ENCODE peak calls at places on chromosomes 4 and X, in eight cellular contexts. N is heart left ventricle, X is pancreas, Z is progenitor cell of endocrine pancreas, G is IMR-90, O is fibroblast of the aortic adventitia, A is lower lobe of right lung, F is astrocyte of the spinal cord. J is an unnamed sample.

GRCh38 chr4:122517345-122517744 is 60.8 kb upstream of the IL2 start:
- DNase-seq in A (no peak), O (no peak), F (no peak), X (no peak), G (no peak), Z (no peak), N (no peak), J (no peak)

GRCh38 chr4:122759639-122760310 is 27.3 kb downstream of the BBS12 start:
- DNase-seq in X (no peak), G (peak; percentile 46), F (peak; percentile 32), A (no peak), O (peak; percentile 59), N (no peak), Z (no peak), J (no peak)

GRCh38 chr4:8143392-8144140 is 15.0 kb downstream of the ABLIM2 start:
- DNase-seq in O (no peak), F (no peak), N (no peak), X (no peak), G (no peak), A (no peak), Z (no peak), J (no peak)

GRCh38 chr4:40662962-40663604 is 33.4 kb upstream of the RBM47 start:
- DNase-seq in N (no peak), Z (no peak), F (peak; percentile 87), A (peak; percentile 50), G (peak; percentile 89), O (peak; percentile 72), X (peak; percentile 25), J (peak; percentile 73)

GRCh38 chrX:114906978-114907510 is 110.4 kb downstream of the IL13RA2 start:
- DNase-seq in Z (no peak), X (no peak), G (no peak), N (no peak), A (no peak), F (no peak), O (no peak), J (no peak)

GRCh38 chr4:48779095-48779997 is 733 bp downstream of the FRYL start:
- DNase-seq in Z (peak; percentile 58), O (peak; percentile 44), G (peak; percentile 54), F (peak; percentile 71), A (peak; percentile 82), X (peak; percentile 65), N (peak; percentile 88), J (peak; percentile 43)

GRCh38 chr4:76987153-76987562 is 37.6 kb downstream of the SEPTIN11 start:
- DNase-seq in N (peak; percentile 71), X (no peak), Z (no peak), O (peak; percentile 99), F (peak; percentile 98), G (peak; percentile 99), A (no peak), J (no peak)

GRCh38 chr4:158050942-158051341 is 121.9 kb downstream of the GASK1B start:
- DNase-seq in X (no peak), O (no peak), N (no peak), Z (no peak), A (no peak), G (no peak), F (no peak), J (no peak)

GRCh38 chr4:23878235-23878861 is 11.5 kb downstream of the PPARGC1A start:
- DNase-seq in O (no peak), G (no peak), F (no peak), X (no peak), Z (no peak), N (no peak), A (no peak), J (no peak)

GRCh38 chrX:68870357-68870756 is 41.5 kb downstream of the EFNB1 start:
- DNase-seq in N (no peak), X (no peak), O (no peak), G (no peak), F (no peak), A (no peak), Z (no peak), J (no peak)

GRCh38 chrX:15336023-15336413 is 695 bp upstream of the PIGA start:
- DNase-seq in A (peak; percentile 47), Z (no peak), N (no peak), G (peak; percentile 84), O (peak; percentile 70), F (peak; percentile 48), X (peak; percentile 22), J (peak; percentile 6)

GRCh38 chr4:190020790-190021717 is 6.0 kb downstream of the FRG2 start:
- DNase-seq in N (peak; percentile 62), F (peak; percentile 23), O (peak; percentile 43), G (peak; percentile 29), X (peak; percentile 64), Z (no peak), A (peak; percentile 52), J (peak; percentile 7)

GRCh38 chr4:184534511-184535391 is 60.4 kb upstream of the IRF2 start:
- DNase-seq in F (peak; percentile 66), G (peak; percentile 67), N (no peak), A (no peak), Z (no peak), O (peak; percentile 84), X (no peak), J (no peak)

GRCh38 chrX:151515233-151515632 is 48.2 kb upstream of the PASD1 start:
- DNase-seq in X (no peak), A (no peak), G (no peak), N (no peak), Z (no peak), O (no peak), F (no peak), J (no peak)

GRCh38 chr4:102263024-102263787 is 82.1 kb downstream of the SLC39A8 start:
- DNase-seq in F (peak; percentile 61), X (no peak), O (peak; percentile 70), A (no peak), G (peak; percentile 28), N (no peak), Z (no peak), J (peak; percentile 58)

GRCh38 chr4:6761540-6762243 is 20.8 kb upstream of the KIAA0232 start:
- DNase-seq in A (peak; percentile 26), O (no peak), F (no peak), G (no peak), N (no peak), Z (no peak), X (no peak), J (no peak)

GRCh38 chrX:10759400-10759799 is 139.0 kb upstream of the MID1 start:
- DNase-seq in Z (no peak), G (no peak), O (no peak), N (no peak), A (no peak), F (no peak), X (no peak), J (no peak)

GRCh38 chr4:184463856-184464255 is 10.5 kb downstream of the IRF2 start:
- DNase-seq in G (no peak), F (no peak), N (no peak), O (no peak), X (no peak), A (no peak), Z (no peak), J (no peak)

GRCh38 chr4:177855543-177856197 is 413.4 kb upstream of the AGA start:
- DNase-seq in X (no peak), G (no peak), Z (no peak), A (no peak), F (no peak), O (no peak), N (no peak), J (no peak)

GRCh38 chrX:110182362-110182761 is 135.5 kb downstream of the AMMECR1 start:
- DNase-seq in O (peak; percentile 49), N (no peak), F (no peak), Z (no peak), X (no peak), A (no peak), G (peak; percentile 43), J (peak; percentile 28)

GRCh38 chrX:50677789-50678188 is 136.2 kb downstream of the SHROOM4 start:
- DNase-seq in O (no peak), G (no peak), Z (no peak), A (no peak), F (no peak), X (no peak), N (no peak), J (no peak)

GRCh38 chrX:50684871-50685270 is 129.1 kb downstream of the SHROOM4 start:
- DNase-seq in Z (no peak), F (no peak), O (no peak), N (no peak), A (no peak), G (no peak), X (no peak), J (no peak)

GRCh38 chrX:50680990-50681389 is 133.0 kb downstream of the SHROOM4 start:
- DNase-seq in N (no peak), A (no peak), O (no peak), F (no peak), G (no peak), X (peak; percentile 10), Z (no peak), J (peak; percentile 5)
- TF ChIP-seq CTCF in N (peak; percentile 48), A (peak; percentile 23), O (peak; percentile 23), F (peak; percentile 31), G (peak; percentile 21), X (no peak), Z (peak; percentile 52), J (peak; percentile 24)

GRCh38 chrX:139932901-139933796 is at the start of gene ATP11C:
- DNase-seq in Z (peak; percentile 80), X (peak; percentile 79), O (peak; percentile 87), A (peak; percentile 82), N (peak; percentile 87), G (peak; percentile 83), F (peak; percentile 84), J (peak; percentile 85)
- TF ChIP-seq CTCF in Z (no peak), X (no peak), O (no peak), A (no peak), N (peak; percentile 17), G (peak; percentile 34), F (peak; percentile 17), J (no peak)

DNA sequence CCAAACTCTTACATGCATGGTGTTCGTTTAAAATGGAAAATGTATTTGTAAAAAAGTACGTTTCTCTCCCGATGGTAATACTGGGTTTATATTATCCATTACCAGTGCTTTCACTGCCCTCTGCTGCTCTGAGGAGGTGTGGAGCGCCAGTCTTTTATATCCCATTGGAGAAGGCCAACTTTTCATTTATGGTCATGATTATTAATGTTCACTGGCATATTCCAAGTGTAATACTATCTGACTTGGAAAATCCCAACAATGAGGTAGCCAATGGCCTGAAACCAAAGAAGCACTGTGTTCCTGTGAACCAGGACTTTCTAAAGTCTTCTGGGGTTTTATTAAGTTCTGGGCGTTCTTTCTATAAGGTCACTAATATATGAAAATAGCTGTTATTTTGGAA is 80.7 kb downstream of the SYNPO2 start:
- DNase-seq in Z (no peak), N (no peak), F (peak; percentile 80), A (no peak), G (peak; percentile 82), X (peak; percentile 36), O (peak; percentile 91), J (peak; percentile 71)
- TF ChIP-seq CTCF in Z (peak; percentile 56), N (peak; percentile 77), F (peak; percentile 74), A (peak; percentile 52), G (peak; percentile 86), X (no peak), O (peak; percentile 73), J (peak; percentile 55)

DNA sequence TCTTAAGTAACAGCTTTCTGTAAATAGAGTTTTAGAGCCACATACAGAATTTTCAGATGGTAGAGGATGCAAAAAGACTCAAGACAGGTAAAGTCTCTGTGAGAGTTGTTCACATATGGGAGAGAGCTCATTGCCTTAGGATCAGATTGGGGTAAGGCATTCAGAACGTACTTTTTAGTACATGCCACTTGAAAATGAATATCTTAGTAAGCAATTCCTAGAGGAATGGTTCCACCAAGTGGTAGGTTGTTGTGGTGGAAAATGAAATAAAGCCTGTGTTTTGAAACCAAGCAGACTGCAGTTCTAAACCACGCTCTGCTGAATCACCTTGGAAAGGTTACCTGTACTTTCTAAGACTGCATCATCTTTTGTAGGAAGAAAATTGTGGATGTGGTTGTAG is 547.0 kb upstream of the LCORL start:
- DNase-seq in F (no peak), X (no peak), A (no peak), O (peak; percentile 6), Z (no peak), G (no peak), N (no peak), J (no peak)
- TF ChIP-seq CTCF in F (no peak), X (peak; percentile 19), A (peak; percentile 11), O (no peak), Z (peak; percentile 37), G (peak; percentile 7), N (peak; percentile 18), J (peak; percentile 23)

J was measured in MCF 10A.